ENCODE peak calls at places on chromosomes 4 and X, in five cellular contexts. N, S, A, F and J are unnamed samples. For H3K4me1, the result is how much of the 10 kb centered on the place peaks cover.

GRCh38 chr4:128858875-128859696 is 49.6 kb downstream of the JADE1 start:
- DNase-seq in A (no peak), N (no peak), S (no peak), F (no peak), J (peak)

GRCh38 chr4:186501554-186501953 is 53.8 kb downstream of the MTNR1A start:
- DNase-seq in F (no peak), S (no peak), N (no peak), A (no peak), J (no peak)

GRCh38 chr4:171846232-171846631 is 33.0 kb downstream of the GALNTL6 start:
- DNase-seq in S (peak), F (peak), A (peak), N (peak), J (peak)

GRCh38 chr4:185932491-185932890 is 120.5 kb upstream of the SORBS2 start:
- DNase-seq in S (no peak), N (no peak), A (no peak), F (no peak), J (no peak)

GRCh38 chr4:8732092-8732491 is 139.5 kb downstream of the CPZ start:
- DNase-seq in F (no peak), S (no peak), N (no peak), A (no peak), J (no peak)

GRCh38 chrX:12007881-12008280 is 130.4 kb upstream of the FRMPD4 start:
- DNase-seq in A (no peak), F (no peak), S (no peak), N (no peak), J (peak)

GRCh38 chrX:105477351-105477750 is 256.9 kb upstream of the TEX13A start:
- DNase-seq in A (no peak), N (no peak), S (no peak), F (no peak), J (no peak)

GRCh38 chr4:185915271-185915670 is 103.3 kb upstream of the SORBS2 start:
- DNase-seq in S (no peak), N (no peak), A (no peak), F (no peak), J (no peak)

GRCh38 chr4:145909773-145910172 is 28.9 kb downstream of the ZNF827 start:
- DNase-seq in S (no peak), A (no peak), N (no peak), F (peak), J (peak)

GRCh38 chr4:74768857-74769525 is 25.3 kb downstream of the BTC start:
- DNase-seq in S (no peak), N (no peak), F (peak), A (no peak), J (peak)

GRCh38 chr4:37244583-37245390 is at the start of gene NWD2:
- DNase-seq in F (no peak), S (peak), A (peak), N (peak), J (peak)

GRCh38 chr4:87659247-87659931 is 9.3 kb downstream of the DMP1 start:
- DNase-seq in N (no peak), S (no peak), F (no peak), A (no peak), J (peak)

GRCh38 chrX:102846544-102847236 is 90.4 kb upstream of the RAB40AL start:
- DNase-seq in A (no peak), S (no peak), N (no peak), F (no peak), J (peak)

GRCh38 chr4:103044183-103044582 is 24.7 kb upstream of the SLC9B1 start:
- DNase-seq in S (no peak), F (no peak), N (no peak), A (no peak), J (no peak)

GRCh38 chrX:46178763-46179162 is 366.5 kb downstream of the ZNF674 start:
- DNase-seq in A (no peak), S (no peak), N (no peak), F (no peak), J (no peak)

GRCh38 chr4:85740431-85740861 is 265.5 kb downstream of the ARHGAP24 start:
- DNase-seq in F (no peak), N (no peak), S (no peak), A (no peak), J (peak)

GRCh38 chr4:36187723-36188333 is 56.5 kb downstream of the ARAP2 start:
- DNase-seq in S (peak), N (no peak), A (no peak), F (peak), J (peak)

GRCh38 chrX:106481341-106481740 is 130.4 kb upstream of the RADX start:
- DNase-seq in S (peak), A (peak), N (peak), F (peak), J (peak)

GRCh38 chrX:13345037-13345436 is 25.2 kb upstream of the ATXN3L start:
- DNase-seq in N (no peak), A (no peak), S (no peak), F (no peak), J (no peak)

GRCh38 chr4:14812101-14812500 is 190.2 kb upstream of the CPEB2 start:
- DNase-seq in A (no peak), S (no peak), N (no peak), F (no peak), J (peak)

GRCh38 chr4:174358823-174359222 is 75.1 kb downstream of the CEP44 start:
- DNase-seq in F (no peak), A (no peak), N (no peak), S (no peak), J (peak)

GRCh38 chrX:154401045-154401799 is 3.0 kb downstream of the RPL10 start:
- DNase-seq in A (peak), N (no peak), F (peak), S (no peak), J (no peak)

GRCh38 chr4:141425124-141425523 is 204.4 kb downstream of the ZNF330 start:
- DNase-seq in A (no peak), N (no peak), S (no peak), F (no peak), J (peak)

GRCh38 chr4:56134272-56134671 is 185.5 kb downstream of the CEP135 start:
- DNase-seq in N (no peak), A (peak), F (no peak), S (no peak), J (peak)

GRCh38 chrX:151697537-151697936 is 2.3 kb downstream of the PRRG3 start:
- DNase-seq in S (no peak), A (no peak), F (no peak), N (no peak), J (peak)

GRCh38 chr4:73870778-73871177 is 1.6 kb downstream of the CXCL1 start:
- DNase-seq in N (no peak), F (no peak), S (no peak), A (no peak), J (no peak)

GRCh38 chr4:157291071-157291470 is 70.5 kb downstream of the GRIA2 start:
- DNase-seq in A (no peak), F (no peak), S (no peak), N (no peak), J (peak)

GRCh38 chr4:86856896-86857295 is 7.7 kb upstream of the SLC10A6 start:
- DNase-seq in S (no peak), N (no peak), F (no peak), A (no peak), J (no peak)

GRCh38 chr4:37245391-37245954 is 930 bp downstream of the NWD2 start:
- DNase-seq in S (no peak), F (no peak), N (no peak), A (peak), J (no peak)

GRCh38 chr4:167111622-167112021 is 122.7 kb downstream of the SPOCK3 start:
- DNase-seq in S (no peak), N (no peak), A (no peak), F (no peak), J (no peak)

GRCh38 chr4:30722916-30723270 is 2.7 kb downstream of the PCDH7 start:
- DNase-seq in N (peak), S (peak), F (no peak), A (peak), J (no peak)

GRCh38 chrX:140710710-140711109 is 1.2 kb downstream of the LINC00632 start:
- DNase-seq in F (no peak), N (peak), A (no peak), S (no peak), J (peak)

GRCh38 chrX:153644356-153645125 is 2.5 kb upstream of the DUSP9 start:
- DNase-seq in N (peak), A (peak), S (peak), F (no peak), J (no peak)

GRCh38 chr4:80186666-80187065 is 10.6 kb upstream of the PRDM8 start:
- DNase-seq in S (no peak), A (no peak), N (no peak), F (no peak), J (no peak)

GRCh38 chr4:157004279-157005161 is 32.9 kb upstream of the PDGFC start:
- DNase-seq in A (no peak), N (no peak), F (peak), S (no peak), J (no peak)

GRCh38 chr4:99763635-99764101 is 53.0 kb upstream of the DAPP1 start:
- DNase-seq in S (no peak), A (no peak), F (no peak), N (no peak), J (peak)

GRCh38 chr4:76987153-76987562 is 37.6 kb downstream of the SEPTIN11 start:
- DNase-seq in A (no peak), N (no peak), F (no peak), S (no peak), J (peak)
- H3K4me1 ChIP-seq in A (under half), N (half or more), F (under half), S (under half), J (half or more)

DNA sequence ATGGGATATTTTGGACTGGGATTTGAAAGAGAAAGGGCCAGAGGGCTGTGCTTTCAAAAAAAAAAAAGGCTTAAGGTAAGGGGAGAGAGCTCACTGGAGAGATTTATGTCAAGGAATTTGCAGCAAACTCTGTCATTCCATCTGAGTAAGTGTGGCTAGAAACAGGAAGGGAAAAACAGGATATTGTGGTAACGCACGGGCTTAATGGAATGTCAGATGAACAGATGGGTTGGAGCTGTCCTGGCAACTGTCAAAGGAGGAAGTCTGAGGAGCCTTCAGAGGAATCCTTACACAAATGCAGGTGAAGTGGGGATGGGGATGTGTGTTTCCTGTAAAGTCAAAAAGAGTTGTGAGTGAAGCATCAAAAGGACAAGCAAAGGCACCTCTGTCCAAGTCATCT is 15.1 kb upstream of the NKX3-2 start:
- DNase-seq in N (no peak), A (no peak), S (no peak), F (no peak), J (peak)
- H3K4me1 ChIP-seq in N (under half), A (under half), S (under half), F (under half), J (under half)

GRCh38 chr4:6277935-6278800 is 8.5 kb downstream of the WFS1 start:
- DNase-seq in S (no peak), F (no peak), N (no peak), A (no peak), J (no peak)
- H3K4me1 ChIP-seq in S (under half), F (under half), N (under half), A (under half), J (under half)

GRCh38 chrX:39856472-39857121 is 241.2 kb downstream of the BCOR start:
- DNase-seq in A (no peak), F (no peak), N (no peak), S (no peak), J (no peak)
- H3K4me1 ChIP-seq in A (under half), F (under half), N (under half), S (under half), J (under half)